ENCODE peak calls at places on chromosomes 7 and 10, in five cellular contexts. J is psoas muscle, C is stomach, K is PC-3, V is hepatocyte. W is an unnamed sample. For H3K4me1, the result is how much of the 10 kb centered on the place peaks cover.

GRCh38 chr7:46930336-46930735 is 651.6 kb downstream of the TNS3 start:
- DNase-seq in V (peak), J (no peak), K (peak), C (no peak), W (no peak)

GRCh38 chr7:2399848-2400587 is 3.4 kb upstream of the CHST12 start:
- DNase-seq in J (peak), K (peak), C (peak), V (peak), W (peak)

GRCh38 chr7:17497549-17498193 is 199.2 kb downstream of the AHR start:
- DNase-seq in J (no peak), V (no peak), C (no peak), K (no peak), W (no peak)

GRCh38 chr7:23687011-23687410 is 7.0 kb downstream of the FAM221A start:
- DNase-seq in K (peak), J (no peak), C (peak), V (no peak), W (no peak)

GRCh38 chr7:4247106-4247876 is 434.8 kb upstream of the FOXK1 start:
- DNase-seq in V (no peak), C (no peak), J (no peak), K (no peak), W (no peak)

GRCh38 chr10:101774589-101775272 is 1.2 kb downstream of the FGF8 start:
- DNase-seq in K (no peak), J (no peak), C (peak), V (no peak), W (no peak)

GRCh38 chr10:55628260-55628701 is 732.8 kb downstream of the ZWINT start:
- DNase-seq in J (no peak), K (no peak), V (peak), C (peak), W (peak)

GRCh38 chr7:132065193-132065972 is 509.0 kb upstream of the PODXL start:
- DNase-seq in V (peak), C (no peak), J (peak), K (peak), W (peak)

GRCh38 chr7:135644154-135644553 is 18.2 kb upstream of the STMP1 start:
- DNase-seq in K (no peak), V (no peak), J (no peak), C (no peak), W (no peak)

GRCh38 chr7:131072505-131073091 is 255.1 kb upstream of the MKLN1 start:
- DNase-seq in V (no peak), K (peak), J (no peak), C (no peak), W (no peak)

GRCh38 chr7:134939136-134939535 is 47.2 kb upstream of the AGBL3 start:
- DNase-seq in K (no peak), V (no peak), C (no peak), J (no peak), W (no peak)

GRCh38 chr7:120691915-120692314 is 166.0 kb downstream of the TSPAN12 start:
- DNase-seq in K (no peak), V (no peak), J (no peak), C (no peak), W (no peak)

GRCh38 chr10:128067691-128068397 is 58.4 kb downstream of the MKI67 start:
- DNase-seq in V (no peak), J (peak), C (no peak), K (no peak), W (no peak)

GRCh38 chr10:72808001-72808400 is 85.5 kb upstream of the OIT3 start:
- DNase-seq in J (no peak), K (no peak), C (no peak), V (no peak), W (no peak)

GRCh38 chr10:46559231-46559671 is 2.8 kb upstream of the GPRIN2 start:
- DNase-seq in V (no peak), K (no peak), J (peak), C (no peak), W (no peak)

GRCh38 chr10:18340496-18341051 is 200.3 kb downstream of the CACNB2 start:
- DNase-seq in C (no peak), J (no peak), V (no peak), K (no peak), W (no peak)

GRCh38 chr10:125063256-125063945 is 97.0 kb downstream of the CTBP2 start:
- DNase-seq in C (no peak), J (peak), K (no peak), V (no peak), W (no peak)

GRCh38 chr7:2611401-2611800 is 20.4 kb upstream of the TTYH3 start:
- DNase-seq in C (no peak), K (no peak), J (no peak), V (no peak), W (no peak)

GRCh38 chr7:131202451-131202850 is 125.2 kb upstream of the MKLN1 start:
- DNase-seq in V (no peak), J (no peak), C (no peak), K (no peak), W (no peak)

DNA sequence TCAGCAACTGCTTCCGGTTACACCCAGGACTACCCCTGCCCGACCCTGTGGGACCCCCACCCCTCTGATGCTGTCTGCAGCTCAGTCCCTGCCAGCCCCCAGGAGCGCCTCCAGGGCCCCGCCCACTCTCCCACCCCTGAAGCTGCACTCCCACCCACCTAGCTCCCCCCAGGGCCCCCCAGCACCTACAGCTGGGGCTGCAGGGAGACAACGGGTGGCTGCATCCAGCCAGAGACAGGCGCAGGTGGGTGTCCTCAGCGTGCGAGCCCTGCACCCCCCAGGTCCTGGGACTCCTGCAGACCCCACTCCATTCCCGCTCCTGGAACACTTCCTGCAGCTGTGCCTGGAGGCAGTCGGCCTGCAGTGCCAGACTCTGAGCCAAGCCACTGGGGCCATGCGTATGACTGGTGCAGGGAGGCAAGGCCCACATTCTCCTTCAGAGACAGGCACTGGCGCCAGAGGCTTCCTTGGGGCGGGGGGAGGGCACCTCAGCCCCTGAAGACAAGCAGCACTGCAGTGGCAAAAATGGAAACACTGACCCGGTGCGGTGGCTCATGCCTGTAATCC is 6.1 kb downstream of the CYP2W1 start:
- DNase-seq in V (no peak), J (no peak), C (no peak), K (no peak), W (peak)
- H3K4me1 ChIP-seq in V (under half), J (under half), C (under half), K (under half), W (under half)

GRCh38 chr7:94252971-94253370 is 141.7 kb upstream of the COL1A2 start:
- DNase-seq in J (no peak), K (no peak), C (no peak), V (no peak), W (no peak)
- H3K4me1 ChIP-seq in J (under half), K (under half), C (under half), V (under half), W (under half)

GRCh38 chr10:3435671-3436070 is 263.1 kb upstream of the PITRM1 start:
- DNase-seq in J (no peak), C (no peak), K (peak), V (no peak), W (no peak)

GRCh38 chr10:3430501-3430900 is 257.9 kb upstream of the PITRM1 start:
- DNase-seq in V (no peak), K (no peak), C (no peak), J (no peak), W (no peak)

GRCh38 chr10:3433131-3433530 is 260.5 kb upstream of the PITRM1 start:
- DNase-seq in J (no peak), K (no peak), V (no peak), C (no peak), W (no peak)

GRCh38 chr10:3432089-3432488 is 259.5 kb upstream of the PITRM1 start:
- DNase-seq in K (no peak), J (no peak), V (no peak), C (no peak), W (no peak)

DNA sequence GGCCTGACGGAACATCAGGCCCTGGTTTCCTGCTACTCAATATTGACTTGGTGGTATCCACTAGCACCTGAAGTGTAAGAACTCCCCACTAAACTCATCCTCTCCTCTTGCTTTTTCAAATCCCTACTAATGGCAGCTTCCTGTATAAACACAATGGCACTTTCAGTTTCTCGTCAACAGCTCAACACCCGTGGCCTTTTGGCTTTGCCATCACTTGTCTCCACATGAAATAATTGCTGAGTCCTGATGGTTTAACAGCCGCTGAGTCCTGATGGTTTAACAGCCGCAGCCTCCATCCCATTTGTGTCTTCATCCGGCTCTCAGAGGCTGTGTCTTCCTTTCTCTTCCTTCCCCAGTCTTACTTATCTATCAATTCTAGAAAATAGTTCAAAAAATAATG is 261.4 kb upstream of the PITRM1 start:
- DNase-seq in K (no peak), J (no peak), V (no peak), C (no peak), W (no peak)
- H3K4me1 ChIP-seq in K (under half), J (under half), V (under half), C (under half), W (under half)

GRCh38 chr10:99981581-99982199 is 28.1 kb downstream of the DNMBP start:
- DNase-seq in J (no peak), C (no peak), V (no peak), K (no peak), W (no peak)
- H3K4me1 ChIP-seq in J (half or more), C (half or more), V (half or more), K (under half), W (under half)

DNA sequence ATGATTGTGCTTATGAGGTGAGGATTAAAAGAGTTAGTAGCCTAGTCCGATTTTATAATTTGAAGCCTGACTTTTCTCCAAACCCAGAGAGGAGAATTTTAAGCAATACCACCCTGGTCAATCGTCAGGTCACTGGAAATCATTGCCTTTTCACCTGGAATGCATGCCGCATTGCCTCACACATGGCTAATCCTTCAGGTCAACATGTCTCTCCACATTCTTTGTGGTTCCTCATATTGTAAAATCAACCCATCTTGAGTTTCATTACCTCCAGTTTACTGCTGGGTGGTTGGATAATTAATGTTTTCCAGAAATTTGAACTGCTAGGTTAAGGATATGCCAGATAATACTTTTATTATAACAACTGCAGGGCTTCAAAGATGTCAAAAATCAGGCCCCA is 55.6 kb upstream of the SEMA3E start:
- DNase-seq in K (peak), J (no peak), C (no peak), V (no peak), W (no peak)
- H3K4me1 ChIP-seq in K (under half), J (under half), C (under half), V (under half), W (under half)

DNA sequence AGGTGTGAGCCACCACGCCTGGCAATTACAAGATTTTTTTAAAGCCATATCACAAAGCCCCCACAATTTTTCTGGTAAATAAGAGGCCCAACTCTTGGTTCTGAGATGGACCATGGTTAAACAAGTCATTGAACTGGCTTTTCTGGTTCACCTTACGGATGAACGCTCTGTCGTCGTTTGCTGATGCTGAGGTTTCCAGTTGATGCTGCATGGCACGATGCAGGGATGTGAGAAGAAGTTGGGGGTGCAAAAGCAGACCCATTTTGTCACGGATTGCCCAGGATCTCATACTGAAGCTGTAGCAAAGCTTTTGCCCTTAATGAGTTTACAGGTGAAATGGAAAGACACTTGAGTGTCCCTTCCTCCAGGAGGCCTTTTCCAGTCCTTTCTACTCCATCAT is 2.0 kb upstream of the IL2RA start:
- DNase-seq in C (peak), K (no peak), V (no peak), J (no peak), W (no peak)
- H3K4me1 ChIP-seq in C (under half), K (under half), V (under half), J (under half), W (under half)

DNA sequence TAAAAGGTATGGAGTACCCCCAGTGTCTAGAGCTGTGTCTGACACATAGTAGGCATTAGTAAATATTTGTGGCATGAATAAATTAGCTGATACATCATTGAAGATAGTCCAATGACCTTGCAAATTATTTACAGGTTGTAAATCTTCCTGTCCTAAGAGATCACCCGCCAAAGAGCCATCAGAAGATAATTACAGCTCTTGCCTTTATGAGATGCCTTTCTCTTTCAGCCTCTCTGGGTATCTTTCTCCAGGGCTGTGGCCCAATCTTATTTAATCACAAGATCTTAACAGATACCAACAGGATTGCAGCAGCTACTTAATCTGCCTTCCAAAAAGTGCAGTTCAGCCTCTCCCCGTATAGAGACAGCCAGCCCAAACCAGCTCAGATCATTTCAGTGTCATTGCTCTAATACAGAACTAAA is 41.5 kb downstream of the MYOF start:
- DNase-seq in J (no peak), V (no peak), K (no peak), C (no peak), W (no peak)
- H3K4me1 ChIP-seq in J (under half), V (half or more), K (half or more), C (half or more), W (under half)

GRCh38 chr7:116540743-116541142 is 15.9 kb downstream of the CAV1 start:
- DNase-seq in V (no peak), C (no peak), K (peak), J (no peak), W (no peak)
- H3K4me1 ChIP-seq in V (under half), C (under half), K (under half), J (under half), W (under half)

W was measured in BE2C.